ENCODE peak calls at places on chromosome 4, in six cellular contexts. T is body of pancreas, O is mesothelial cell of epicardium, Q is cardiac muscle cell, A is heart right ventricle, S is NB4. R is an unnamed sample.

GRCh38 chr4:83082777-83083176 is 31.8 kb downstream of the PLAC8 start:
- DNase-seq in T (no peak), O (no peak), Q (no peak), A (no peak), S (peak), R (no peak)

GRCh38 chr4:124386163-124386562 is 326.4 kb downstream of the ANKRD50 start:
- DNase-seq in T (no peak), O (no peak), Q (no peak), A (no peak), S (no peak), R (no peak)

GRCh38 chr4:126028871-126029270 is 714.1 kb downstream of the FAT4 start:
- DNase-seq in T (no peak), O (no peak), Q (no peak), A (no peak), S (no peak), R (no peak)

GRCh38 chr4:170374770-170375169 is 285.0 kb upstream of the AADAT start:
- DNase-seq in T (no peak), O (no peak), Q (peak), A (no peak), S (peak), R (peak)

GRCh38 chr4:151744614-151745013 is 16.2 kb downstream of the GATB start:
- DNase-seq in T (no peak), O (no peak), Q (no peak), A (no peak), S (no peak), R (no peak)

GRCh38 chr4:121726642-121727268 is 30.0 kb upstream of the ANXA5 start:
- DNase-seq in T (no peak), O (no peak), Q (peak), A (no peak), S (peak), R (peak)

GRCh38 chr4:6366581-6366980 is 96.9 kb downstream of the WFS1 start:
- DNase-seq in T (no peak), O (no peak), Q (no peak), A (no peak), S (no peak), R (no peak)

GRCh38 chr4:10163296-10163695 is 46.7 kb upstream of the WDR1 start:
- DNase-seq in T (no peak), O (no peak), Q (no peak), A (peak), S (no peak), R (no peak)

GRCh38 chr4:26021417-26022345 is 107.7 kb downstream of the SMIM20 start:
- DNase-seq in T (no peak), O (no peak), Q (no peak), A (no peak), S (no peak), R (no peak)

GRCh38 chr4:150960079-150960478 is 55.0 kb downstream of the LRBA start:
- DNase-seq in T (no peak), O (no peak), Q (no peak), A (no peak), S (peak), R (no peak)

GRCh38 chr4:10403633-10404445 is 53.4 kb downstream of the ZNF518B start:
- DNase-seq in T (no peak), O (no peak), Q (peak), A (no peak), S (peak), R (no peak)

GRCh38 chr4:133450813-133451212 is 301.7 kb downstream of the PCDH10 start:
- DNase-seq in T (no peak), O (no peak), Q (no peak), A (no peak), S (no peak), R (no peak)

GRCh38 chr4:120843840-120844527 is 78.5 kb downstream of the PRDM5 start:
- DNase-seq in T (peak), O (no peak), Q (peak), A (peak), S (peak), R (peak)

GRCh38 chr4:106032851-106033286 is 137.6 kb downstream of the NPNT start:
- DNase-seq in T (no peak), O (no peak), Q (no peak), A (no peak), S (no peak), R (no peak)

GRCh38 chr4:115575851-115576250 is 462.4 kb upstream of the NDST4 start:
- DNase-seq in T (no peak), O (no peak), Q (no peak), A (no peak), S (no peak), R (no peak)

GRCh38 chr4:41334182-41334581 is 77.5 kb downstream of the UCHL1 start:
- DNase-seq in T (peak), O (no peak), Q (no peak), A (no peak), S (no peak), R (no peak)

GRCh38 chr4:24642941-24643628 is 58.7 kb upstream of the DHX15 start:
- DNase-seq in T (peak), O (no peak), Q (no peak), A (no peak), S (no peak), R (no peak)

GRCh38 chr4:61296115-61296514 is 96.0 kb downstream of the ADGRL3 start:
- DNase-seq in T (no peak), O (no peak), Q (no peak), A (no peak), S (no peak), R (no peak)

GRCh38 chr4:83043801-83044407 is 8.9 kb downstream of the COPS4 start:
- DNase-seq in T (no peak), O (no peak), Q (no peak), A (no peak), S (no peak), R (no peak)

GRCh38 chr4:89324671-89325070 is 17.1 kb upstream of the GPRIN3 start:
- DNase-seq in T (no peak), O (no peak), Q (no peak), A (no peak), S (peak), R (no peak)

GRCh38 chr4:7726665-7727413 is 212.8 kb downstream of the AFAP1 start:
- DNase-seq in T (no peak), O (no peak), Q (no peak), A (peak), S (no peak), R (no peak)

GRCh38 chr4:3849140-3849539 is 83.0 kb downstream of the ADRA2C start:
- DNase-seq in T (no peak), O (no peak), Q (no peak), A (no peak), S (no peak), R (no peak)

GRCh38 chr4:118904935-118905334 is 16.3 kb downstream of the SYNPO2 start:
- DNase-seq in T (no peak), O (no peak), Q (no peak), A (no peak), S (peak), R (no peak)

DNA sequence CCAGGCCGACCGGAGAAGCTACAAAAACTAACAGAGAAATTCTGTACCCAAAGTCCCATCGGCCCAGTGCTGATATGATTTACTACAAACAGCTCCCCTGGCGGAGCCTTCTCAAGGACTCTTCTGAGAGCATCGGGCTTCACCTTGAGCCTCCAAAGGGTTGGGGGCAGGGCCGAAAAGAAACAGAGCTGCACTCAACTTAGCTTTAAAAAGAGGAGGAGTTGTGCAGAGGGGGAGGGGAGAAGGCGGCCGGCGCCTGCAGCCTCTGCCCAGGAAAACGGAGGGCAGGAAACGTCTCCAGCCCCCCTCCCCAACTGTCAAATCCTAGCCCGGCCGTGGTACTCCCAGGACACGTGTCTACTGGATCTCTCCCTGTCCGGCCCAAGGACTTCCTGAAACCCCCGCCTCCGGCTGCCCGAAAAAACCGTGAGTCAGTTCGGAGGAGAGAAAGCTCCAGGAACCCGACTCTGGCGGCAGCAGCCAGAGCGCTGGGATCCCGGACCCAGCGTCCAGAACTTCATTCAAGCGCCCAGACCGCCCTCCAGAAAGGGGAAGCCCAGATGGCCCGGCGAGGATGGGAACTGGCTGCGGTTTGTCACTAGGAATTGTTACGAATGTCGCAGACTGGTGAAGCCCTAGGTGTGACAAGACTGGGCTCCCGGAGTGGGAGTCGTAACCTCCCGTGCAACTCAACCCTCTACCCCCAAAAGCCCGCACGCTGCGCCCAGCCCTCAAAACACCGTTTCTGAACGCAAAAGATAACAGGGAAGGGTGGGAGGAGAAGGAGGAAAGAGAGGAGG is 1.0 kb downstream of the ADAMTS3 start:
- DNase-seq in T (peak), O (peak), Q (peak), A (peak), S (peak), R (peak)
- TF ChIP-seq CTCF in T (peak), O (no peak), Q (peak), A (peak), S (no peak), R (no peak)

GRCh38 chr4:87270144-87270543 is 49.7 kb upstream of the KLHL8 start:
- DNase-seq in T (peak), O (no peak), Q (peak), A (no peak), S (peak), R (no peak)
- TF ChIP-seq CTCF in T (peak), O (no peak), Q (peak), A (peak), S (peak), R (peak)

GRCh38 chr4:142845293-142846070 is 619 bp downstream of the INPP4B start:
- DNase-seq in T (peak), O (peak), Q (peak), A (peak), S (no peak), R (peak)

GRCh38 chr4:142846729-142847606 is 867 bp upstream of the INPP4B start:
- DNase-seq in T (peak), O (peak), Q (peak), A (peak), S (no peak), R (peak)

GRCh38 chr4:142844782-142845181 is 1.3 kb downstream of the INPP4B start:
- DNase-seq in T (no peak), O (no peak), Q (no peak), A (no peak), S (no peak), R (no peak)

GRCh38 chr4:142846105-142846728 is at the start of gene INPP4B:
- DNase-seq in T (peak), O (peak), Q (peak), A (peak), S (no peak), R (peak)

DNA sequence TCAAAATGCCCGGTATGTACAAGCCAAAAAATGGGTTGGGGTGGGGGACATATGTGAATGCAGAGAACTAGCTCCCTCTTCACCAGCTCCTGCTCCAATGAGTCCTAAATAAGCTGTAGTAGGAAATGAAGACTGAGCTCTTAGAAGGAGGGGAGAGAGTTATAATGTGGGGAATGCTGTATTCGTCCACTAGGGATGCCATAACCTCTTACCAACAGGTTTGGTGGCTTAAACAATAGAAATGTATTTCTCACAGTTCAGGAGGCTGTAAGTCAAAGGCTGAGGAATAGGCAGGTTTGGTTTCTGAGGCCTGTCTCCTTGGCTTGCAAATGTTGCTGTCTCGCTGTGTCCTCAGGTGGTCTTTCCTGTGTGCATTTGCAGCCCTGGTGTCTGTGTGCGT is 4.4 kb upstream of the INPP4B start:
- DNase-seq in T (no peak), O (no peak), Q (peak), A (no peak), S (no peak), R (no peak)
- TF ChIP-seq CTCF in T (no peak), O (no peak), Q (peak), A (no peak), S (no peak), R (peak)

DNA sequence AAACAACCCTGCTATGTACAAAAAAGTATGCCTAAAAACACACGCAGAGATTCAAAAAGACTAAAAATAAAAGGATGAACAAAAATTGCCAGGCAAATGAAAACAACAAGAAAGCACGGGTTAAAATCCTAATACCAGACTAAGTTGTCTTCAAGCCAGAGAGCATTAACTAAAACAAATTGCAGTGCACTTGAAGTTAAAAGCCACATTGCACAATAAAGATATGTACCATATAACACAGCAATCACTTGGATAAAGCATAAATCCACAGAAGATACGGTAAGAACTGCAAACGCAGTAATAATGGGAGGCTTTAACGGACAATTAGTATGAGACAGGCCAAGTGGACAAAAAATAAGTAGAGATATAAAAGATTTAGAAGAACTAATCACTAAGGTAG is 14.9 kb downstream of the CCDC158 start:
- DNase-seq in T (no peak), O (no peak), Q (no peak), A (no peak), S (no peak), R (no peak)
- TF ChIP-seq CTCF in T (no peak), O (no peak), Q (no peak), A (no peak), S (no peak), R (no peak)

DNA sequence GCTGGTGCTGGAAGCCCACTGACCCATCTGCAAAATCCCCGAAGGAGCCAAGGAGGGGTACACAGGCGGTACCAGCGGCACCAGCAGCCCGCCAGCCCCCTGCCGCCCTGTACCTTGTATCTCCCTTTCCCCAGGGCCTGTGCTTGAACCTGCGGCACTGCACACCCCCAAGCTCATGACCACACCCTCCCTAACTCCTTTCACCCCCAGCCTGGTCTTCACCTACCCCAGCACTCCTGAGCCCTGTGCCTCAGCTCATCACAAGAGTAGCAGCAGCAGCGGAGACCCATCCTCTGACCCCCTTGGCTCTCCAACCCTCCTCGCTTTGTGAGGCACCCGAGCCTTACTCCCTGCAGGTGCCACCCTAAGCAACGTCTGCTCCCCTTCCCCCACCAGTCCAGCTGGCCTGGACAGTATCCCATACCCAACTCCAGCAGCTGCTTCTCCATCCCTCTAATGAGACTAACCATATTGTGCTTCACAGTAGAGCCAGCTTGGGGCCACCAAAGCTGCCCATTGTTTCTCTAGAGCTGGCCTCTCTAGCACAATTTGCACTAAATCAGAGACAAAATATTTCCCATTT is 94.9 kb downstream of the LARP1B start:
- DNase-seq in T (no peak), O (no peak), Q (no peak), A (no peak), S (no peak), R (no peak)
- TF ChIP-seq CTCF in T (no peak), O (no peak), Q (no peak), A (no peak), S (no peak), R (no peak)

GRCh38 chr4:38091636-38092035 is 131.4 kb downstream of the PTTG2 start:
- DNase-seq in T (no peak), O (no peak), Q (no peak), A (no peak), S (no peak), R (no peak)

GRCh38 chr4:38095691-38096090 is 135.5 kb downstream of the PTTG2 start:
- DNase-seq in T (no peak), O (no peak), Q (no peak), A (no peak), S (no peak), R (no peak)

GRCh38 chr4:38097818-38098217 is 137.6 kb downstream of the PTTG2 start:
- DNase-seq in T (no peak), O (no peak), Q (no peak), A (no peak), S (no peak), R (no peak)

GRCh38 chr4:38092701-38093100 is 132.5 kb downstream of the PTTG2 start:
- DNase-seq in T (no peak), O (no peak), Q (no peak), A (no peak), S (no peak), R (no peak)

GRCh38 chr4:38094419-38094818 is 134.2 kb downstream of the PTTG2 start:
- DNase-seq in T (no peak), O (no peak), Q (no peak), A (no peak), S (no peak), R (no peak)
- TF ChIP-seq CTCF in T (no peak), O (no peak), Q (no peak), A (no peak), S (no peak), R (no peak)

DNA sequence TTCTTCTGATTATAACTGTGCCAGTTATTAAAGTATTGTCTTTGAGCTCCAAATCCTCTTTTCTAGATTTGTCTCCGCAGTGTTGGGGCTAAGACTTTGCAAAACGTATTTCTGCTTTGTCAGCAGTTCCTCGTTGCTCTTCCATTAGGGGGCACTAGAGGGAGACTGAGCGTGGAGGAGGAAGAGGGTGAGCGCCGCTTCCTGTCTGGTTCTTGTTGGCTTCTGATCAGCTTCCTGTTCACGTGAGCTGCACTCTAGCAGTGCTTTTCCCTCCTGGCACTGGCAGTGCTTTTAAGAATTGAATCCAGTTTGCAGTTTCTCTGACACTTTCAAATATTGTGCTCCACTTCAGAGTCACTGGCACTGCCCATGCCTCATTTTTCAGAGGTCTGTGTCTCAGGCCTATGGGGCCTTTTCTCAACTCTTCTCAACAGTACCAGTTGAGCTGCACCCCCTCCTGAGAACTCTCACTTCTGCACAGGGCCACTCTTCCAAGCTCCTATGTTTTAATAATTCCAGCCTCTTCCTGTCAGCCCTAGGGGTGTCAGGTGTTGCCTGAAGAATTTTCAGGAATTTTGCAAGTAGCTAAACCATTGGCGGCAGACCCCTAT is 54.4 kb upstream of the LCORL start:
- DNase-seq in T (peak), O (no peak), Q (no peak), A (peak), S (peak), R (no peak)
- TF ChIP-seq CTCF in T (no peak), O (no peak), Q (no peak), A (peak), S (peak), R (no peak)

DNA sequence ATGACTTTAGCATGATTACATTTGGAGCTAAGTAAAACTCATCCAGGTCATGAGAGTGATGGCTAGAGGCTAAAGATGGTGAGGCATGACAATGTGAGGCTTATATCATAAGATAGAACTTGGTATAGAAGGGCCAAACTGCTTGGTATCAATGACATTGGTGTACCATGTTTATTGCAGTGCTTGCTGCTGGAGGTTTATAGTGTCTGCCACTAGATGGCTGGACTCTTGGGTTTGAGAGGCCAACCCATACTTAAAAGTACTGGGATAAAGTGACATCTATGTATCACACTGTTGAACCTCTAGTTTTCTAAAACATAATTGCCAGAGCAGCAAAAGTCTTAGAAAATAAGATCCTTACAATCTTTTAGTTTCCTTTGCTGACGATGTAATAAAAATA is 83.0 kb upstream of the TACR3 start:
- DNase-seq in T (no peak), O (no peak), Q (no peak), A (no peak), S (no peak), R (no peak)
- TF ChIP-seq CTCF in T (no peak), O (no peak), Q (no peak), A (no peak), S (no peak), R (no peak)

R was measured in nephron progenitor cell.